ENCODE peak calls at places on chromosomes 4 and X, in ten cellular contexts. M is astrocyte of the spinal cord, B is suprapubic skin, Z is skeletal muscle cell, D is mesendoderm, T is NT2/D1, W is body of pancreas, J is right cardiac atrium, I is HFF-Myc, X is foreskin fibroblast. Q is an unnamed sample.

GRCh38 chr4:40570348-40571077 is 59.2 kb downstream of the RBM47 start:
- DNase-seq in M (peak; percentile 33), B (no peak), Z (no peak), D (no peak), T (no peak), W (no peak), J (no peak), I (no peak), X (no peak), Q (no peak)

GRCh38 chr4:113293043-113293560 is 243.6 kb downstream of the ANK2 start:
- DNase-seq in M (peak; percentile 78), B (no peak), Z (peak; percentile 35), D (peak; percentile 33), T (no peak), W (no peak), J (peak; percentile 68), I (no peak), X (peak; percentile 59), Q (no peak)

GRCh38 chr4:124907881-124908280 is 195.3 kb upstream of the ANKRD50 start:
- DNase-seq in M (peak; percentile 85), B (no peak), Z (peak; percentile 76), D (no peak), T (no peak), W (no peak), J (no peak), I (peak; percentile 24), X (peak; percentile 52), Q (peak; percentile 40)

GRCh38 chrX:40908857-40909475 is 173.6 kb upstream of the MED14 start:
- DNase-seq in M (peak; percentile 80), B (no peak), Z (no peak), D (peak; percentile 29), T (no peak), W (no peak), J (no peak), I (no peak), X (no peak), Q (no peak)

GRCh38 chr4:183801460-183802168 is 103.5 kb upstream of the STOX2 start:
- DNase-seq in M (no peak), B (no peak), Z (no peak), D (peak; percentile 37), T (no peak), W (no peak), J (no peak), I (no peak), X (no peak), Q (no peak)

GRCh38 chr4:112270643-112271484 is 14.8 kb downstream of the TIFA start:
- DNase-seq in M (peak; percentile 63), B (no peak), Z (peak; percentile 77), D (no peak), T (peak; percentile 20), W (no peak), J (no peak), I (no peak), X (peak; percentile 66), Q (peak; percentile 62)

GRCh38 chr4:31415629-31416028 is 695.5 kb downstream of the PCDH7 start:
- DNase-seq in M (no peak), B (no peak), Z (no peak), D (no peak), T (no peak), W (no peak), J (no peak), I (no peak), X (no peak), Q (no peak)

GRCh38 chr4:38519671-38520070 is 144.3 kb upstream of the KLF3 start:
- DNase-seq in M (no peak), B (no peak), Z (no peak), D (no peak), T (no peak), W (no peak), J (no peak), I (no peak), X (no peak), Q (no peak)

GRCh38 chr4:125346616-125347015 is 31.9 kb downstream of the FAT4 start:
- DNase-seq in M (no peak), B (no peak), Z (no peak), D (no peak), T (no peak), W (no peak), J (no peak), I (no peak), X (no peak), Q (no peak)

GRCh38 chrX:19949340-19949739 is 41.5 kb downstream of the BCLAF3 start:
- DNase-seq in M (no peak), B (no peak), Z (no peak), D (no peak), T (no peak), W (no peak), J (no peak), I (no peak), X (no peak), Q (no peak)

GRCh38 chrX:130108647-130109428 is 1.5 kb downstream of the ELF4 start:
- DNase-seq in M (peak; percentile 24), B (no peak), Z (no peak), D (peak; percentile 62), T (no peak), W (no peak), J (peak; percentile 70), I (no peak), X (no peak), Q (no peak)

GRCh38 chr4:153112071-153112460 is 92.2 kb upstream of the TRIM2 start:
- DNase-seq in M (no peak), B (no peak), Z (no peak), D (no peak), T (no peak), W (no peak), J (no peak), I (no peak), X (no peak), Q (no peak)

GRCh38 chrX:102138064-102138463 is 4.2 kb downstream of the TCEAL6 start:
- DNase-seq in M (no peak), B (no peak), Z (no peak), D (no peak), T (no peak), W (no peak), J (no peak), I (no peak), X (no peak), Q (no peak)

GRCh38 chrX:135453381-135453780 is 31.6 kb downstream of the SMIM10L2A start:
- DNase-seq in M (no peak), B (no peak), Z (no peak), D (peak; percentile 30), T (no peak), W (no peak), J (no peak), I (no peak), X (no peak), Q (no peak)

GRCh38 chr4:38822748-38823303 is 18.2 kb upstream of the TLR1 start:
- DNase-seq in M (no peak), B (no peak), Z (no peak), D (no peak), T (no peak), W (no peak), J (no peak), I (no peak), X (no peak), Q (no peak)

GRCh38 chrX:49880668-49881067 is 1.4 kb downstream of the USP27X start:
- DNase-seq in M (no peak), B (no peak), Z (no peak), D (peak; percentile 1), T (no peak), W (no peak), J (peak; percentile 32), I (no peak), X (no peak), Q (no peak)
- H3K4me3 ChIP-seq in M (no peak overlapping the region), B (no peak overlapping the region), Z (no peak overlapping the region), D (no peak overlapping the region), T (no peak overlapping the region), W (no peak overlapping the region), J (no peak overlapping the region), I (no peak overlapping the region), X (no peak overlapping the region), Q (no peak overlapping the region)

DNA sequence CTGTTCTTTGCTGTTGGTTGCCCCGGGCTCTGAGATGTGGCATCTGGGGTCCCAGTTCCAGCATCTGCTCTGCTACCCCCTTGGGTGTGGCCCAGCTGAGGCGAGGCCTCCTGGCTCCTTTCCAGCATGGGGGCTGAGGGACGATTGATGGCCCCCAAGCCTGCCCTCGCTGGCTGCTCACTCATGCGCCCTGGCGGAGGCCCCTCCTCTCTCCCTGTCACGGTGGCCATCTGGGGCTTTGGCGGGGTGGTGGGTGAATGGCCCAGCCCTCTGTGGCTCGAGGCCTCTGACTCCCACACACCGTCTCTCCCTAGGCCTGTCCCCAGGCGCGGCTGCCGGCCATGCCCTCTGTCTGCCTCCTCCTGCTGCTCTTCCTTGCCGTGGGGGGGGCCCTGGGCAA is 1.8 kb downstream of the PLXNA3 start:
- DNase-seq in M (no peak), B (no peak), Z (no peak), D (no peak), T (no peak), W (no peak), J (peak; percentile 47), I (no peak), X (no peak), Q (no peak)
- H3K4me3 ChIP-seq in M (peak overlapping the region; percentile 65), B (peak overlapping the region; percentile 62), Z (peak overlapping the region; percentile 74), D (no peak overlapping the region), T (no peak overlapping the region), W (no peak overlapping the region), J (no peak overlapping the region), I (peak overlapping the region; percentile 55), X (peak overlapping the region; percentile 72), Q (peak overlapping the region; percentile 72)

DNA sequence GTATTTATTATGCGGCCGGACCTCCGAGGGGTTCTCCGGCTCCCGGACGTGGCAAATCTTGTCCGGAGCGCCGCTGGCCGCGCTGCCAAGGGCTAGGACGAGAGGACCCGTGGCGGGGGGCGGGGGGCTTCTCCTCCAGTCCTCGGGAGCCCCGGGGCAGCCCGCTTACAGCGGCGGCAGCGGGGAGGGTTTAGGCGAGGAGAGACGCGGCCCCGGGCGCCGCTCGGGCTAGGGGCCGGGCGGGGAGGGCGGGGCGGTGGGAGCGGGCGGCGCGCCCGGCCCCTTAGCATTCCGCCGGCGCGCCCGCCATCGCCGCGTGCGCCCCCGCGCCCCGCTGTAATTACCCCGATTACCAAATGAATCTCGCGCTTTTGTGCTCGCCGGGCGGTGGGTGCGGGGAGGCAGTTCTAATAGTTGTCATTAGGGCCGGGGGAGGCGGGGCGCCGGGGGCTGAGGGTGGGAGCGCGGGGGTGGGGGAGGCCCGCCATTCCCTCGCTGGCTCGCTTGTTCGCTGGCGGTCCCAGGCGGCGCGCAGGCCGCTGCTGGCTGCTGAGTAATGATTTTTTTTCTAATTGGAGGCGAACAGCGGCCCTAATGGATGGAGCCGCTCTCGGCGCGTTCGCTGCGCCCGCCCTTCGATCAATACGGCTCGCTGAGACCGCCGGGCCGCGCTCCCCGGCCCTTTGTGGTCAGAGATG is 276.6 kb downstream of the BCOR start:
- DNase-seq in M (no peak), B (no peak), Z (no peak), D (peak; percentile 69), T (peak; percentile 77), W (peak; percentile 35), J (peak; percentile 82), I (no peak), X (no peak), Q (no peak)
- H3K4me3 ChIP-seq in M (peak overlapping the region; percentile 30), B (peak overlapping the region; percentile 47), Z (peak overlapping the region; percentile 42), D (no peak overlapping the region), T (peak overlapping the region; percentile 63), W (no peak overlapping the region), J (peak overlapping the region; percentile 83), I (peak overlapping the region; percentile 33), X (peak overlapping the region; percentile 36), Q (peak overlapping the region; percentile 42)

DNA sequence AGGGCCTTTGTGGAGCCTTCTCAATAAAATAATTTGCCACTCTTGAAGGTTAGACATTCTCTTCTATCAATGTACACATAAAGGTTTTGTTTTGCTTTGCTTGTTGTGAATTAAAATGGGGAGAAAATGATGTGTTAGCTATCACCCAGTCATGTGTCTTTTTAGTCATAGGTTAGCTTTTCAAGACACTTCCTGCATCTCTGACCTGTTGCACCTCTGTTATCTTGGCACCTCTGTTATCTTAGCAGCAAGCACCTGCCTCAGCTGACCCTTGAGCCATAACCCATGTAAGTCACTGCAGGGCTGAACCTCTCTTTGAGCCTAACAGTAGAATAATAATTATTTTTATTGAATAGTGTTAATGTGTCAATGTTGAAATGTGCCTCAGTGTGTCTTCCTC is 1.0 kb downstream of the TMEM144 start:
- DNase-seq in M (no peak), B (no peak), Z (no peak), D (peak; percentile 50), T (no peak), W (peak; percentile 45), J (no peak), I (no peak), X (no peak), Q (no peak)
- H3K4me3 ChIP-seq in M (peak overlapping the region; percentile 51), B (peak overlapping the region; percentile 53), Z (peak overlapping the region; percentile 48), D (no peak overlapping the region), T (no peak overlapping the region), W (no peak overlapping the region), J (peak overlapping the region; percentile 74), I (no peak overlapping the region), X (no peak overlapping the region), Q (no peak overlapping the region)